ENCODE peak calls at places on chromosomes 3 and 15, in four cellular contexts. C, H, D and P are unnamed samples.

GRCh38 chr15:40493089-40493840 is 22.5 kb downstream of the CHST14 start:
- DNase-seq in C (no peak), H (no peak), D (no peak), P (no peak)

GRCh38 chr15:50865515-50866370 is 42.7 kb upstream of the AP4E1 start:
- DNase-seq in C (no peak), H (no peak), D (no peak), P (no peak)

GRCh38 chr3:50447290-50447840 is 56.1 kb downstream of the CACNA2D2 start:
- DNase-seq in C (no peak), H (no peak), D (no peak), P (no peak)

GRCh38 chr3:69869643-69870042 is 129.9 kb upstream of the SAMMSON start:
- DNase-seq in C (peak), H (peak), D (no peak), P (no peak)

GRCh38 chr3:125481786-125482185 is 38.2 kb downstream of the SNX4 start:
- DNase-seq in C (no peak), H (no peak), D (no peak), P (no peak)

GRCh38 chr3:105686324-105686897 is 182.4 kb downstream of the CBLB start:
- DNase-seq in C (peak), H (peak), D (no peak), P (no peak)

GRCh38 chr3:66665021-66665695 is 164.3 kb upstream of the LRIG1 start:
- DNase-seq in C (no peak), H (no peak), D (no peak), P (no peak)

GRCh38 chr15:93141373-93141790 is 52.4 kb upstream of the RGMA start:
- DNase-seq in C (no peak), H (no peak), D (no peak), P (no peak)

GRCh38 chr3:157471051-157471450 is 32.2 kb downstream of the VEPH1 start:
- DNase-seq in C (no peak), H (no peak), D (no peak), P (no peak)

GRCh38 chr3:171068658-171069057 is 42.1 kb upstream of the SLC2A2 start:
- DNase-seq in C (no peak), H (no peak), D (no peak), P (peak)

GRCh38 chr15:50257924-50258323 is 7.6 kb downstream of the HDC start:
- DNase-seq in C (peak), H (no peak), D (no peak), P (no peak)

GRCh38 chr15:55897560-55898336 is 95.7 kb downstream of the NEDD4 start:
- DNase-seq in C (peak), H (peak), D (no peak), P (peak)

GRCh38 chr3:71585891-71586809 is 2.6 kb upstream of the FOXP1 start:
- DNase-seq in C (peak), H (peak), D (no peak), P (no peak)

GRCh38 chr3:50656417-50657195 is 18.1 kb upstream of the DOCK3 start:
- DNase-seq in C (no peak), H (no peak), D (no peak), P (no peak)

GRCh38 chr3:42556089-42556632 is 25.6 kb downstream of the SEC22C start:
- DNase-seq in C (no peak), H (no peak), D (no peak), P (no peak)

GRCh38 chr3:99637381-99638111 is 848 bp upstream of the COL8A1 start:
- DNase-seq in C (no peak), H (no peak), D (no peak), P (no peak)

GRCh38 chr3:63228677-63229076 is 49.4 kb upstream of the SYNPR start:
- DNase-seq in C (peak), H (peak), D (no peak), P (peak)

GRCh38 chr3:85838921-85839320 is 880.1 kb downstream of the CADM2 start:
- DNase-seq in C (no peak), H (no peak), D (no peak), P (no peak)

GRCh38 chr3:115169808-115170207 is 22.7 kb upstream of the ZBTB20 start:
- DNase-seq in C (no peak), H (no peak), D (no peak), P (no peak)

GRCh38 chr15:75989875-75990274 is 22.3 kb downstream of the NRG4 start:
- DNase-seq in C (no peak), H (no peak), D (no peak), P (no peak)

GRCh38 chr3:123706871-123707270 is 122.0 kb upstream of the HACD2 start:
- DNase-seq in C (no peak), H (no peak), D (no peak), P (no peak)

GRCh38 chr15:52186651-52187486 is 4.3 kb downstream of the GNB5 start:
- DNase-seq in C (no peak), H (no peak), D (no peak), P (no peak)

GRCh38 chr3:121481116-121481895 is 64.5 kb downstream of the POLQ start:
- DNase-seq in C (no peak), H (no peak), D (no peak), P (no peak)

GRCh38 chr3:69806735-69807438 is 67.6 kb downstream of the MITF start:
- DNase-seq in C (no peak), H (no peak), D (no peak), P (no peak)

GRCh38 chr3:184373422-184373821 is 4.6 kb downstream of the THPO start:
- DNase-seq in C (no peak), H (no peak), D (no peak), P (no peak)

GRCh38 chr3:151467069-151467468 is 6.2 kb upstream of the IGSF10 start:
- DNase-seq in C (no peak), H (no peak), D (no peak), P (no peak)

GRCh38 chr15:68209735-68210408 is 4.7 kb upstream of the CALML4 start:
- DNase-seq in C (no peak), H (no peak), D (no peak), P (no peak)

GRCh38 chr3:117903226-117903625 is 1131.4 kb downstream of the IGSF11 start:
- DNase-seq in C (no peak), H (no peak), D (no peak), P (no peak)

GRCh38 chr3:46370784-46371183 is at the start of gene CCR5:
- DNase-seq in C (no peak), H (no peak), D (no peak), P (no peak)

GRCh38 chr3:39428745-39429201 is 22.3 kb downstream of the RPSA start:
- DNase-seq in C (no peak), H (no peak), D (no peak), P (no peak)

GRCh38 chr15:57821826-57822225 is 115.3 kb downstream of the POLR2M start:
- DNase-seq in C (no peak), H (no peak), D (no peak), P (no peak)

GRCh38 chr3:66000506-66000905 is 38.2 kb downstream of the MAGI1 start:
- DNase-seq in C (no peak), H (no peak), D (no peak), P (peak)

GRCh38 chr15:56383011-56383410 is 17.8 kb downstream of the TEX9 start:
- DNase-seq in C (no peak), H (no peak), D (no peak), P (no peak)

GRCh38 chr3:62035664-62036063 is 337.7 kb downstream of the FEZF2 start:
- DNase-seq in C (no peak), H (no peak), D (no peak), P (no peak)

GRCh38 chr15:57534279-57534678 is 57.4 kb upstream of the MYZAP start:
- DNase-seq in C (no peak), H (no peak), D (no peak), P (no peak)

GRCh38 chr3:45321607-45322391 is 66.6 kb upstream of the LARS2 start:
- DNase-seq in C (no peak), H (no peak), D (no peak), P (no peak)
- TF ChIP-seq ESRRA in C (no peak), H (no peak), D (no peak), P (no peak)

GRCh38 chr15:86611392-86612040 is 531.8 kb downstream of the AGBL1 start:
- DNase-seq in C (peak), H (no peak), D (no peak), P (no peak)
- TF ChIP-seq MYC in C (no peak), H (no peak), D (no peak), P (no peak)

DNA sequence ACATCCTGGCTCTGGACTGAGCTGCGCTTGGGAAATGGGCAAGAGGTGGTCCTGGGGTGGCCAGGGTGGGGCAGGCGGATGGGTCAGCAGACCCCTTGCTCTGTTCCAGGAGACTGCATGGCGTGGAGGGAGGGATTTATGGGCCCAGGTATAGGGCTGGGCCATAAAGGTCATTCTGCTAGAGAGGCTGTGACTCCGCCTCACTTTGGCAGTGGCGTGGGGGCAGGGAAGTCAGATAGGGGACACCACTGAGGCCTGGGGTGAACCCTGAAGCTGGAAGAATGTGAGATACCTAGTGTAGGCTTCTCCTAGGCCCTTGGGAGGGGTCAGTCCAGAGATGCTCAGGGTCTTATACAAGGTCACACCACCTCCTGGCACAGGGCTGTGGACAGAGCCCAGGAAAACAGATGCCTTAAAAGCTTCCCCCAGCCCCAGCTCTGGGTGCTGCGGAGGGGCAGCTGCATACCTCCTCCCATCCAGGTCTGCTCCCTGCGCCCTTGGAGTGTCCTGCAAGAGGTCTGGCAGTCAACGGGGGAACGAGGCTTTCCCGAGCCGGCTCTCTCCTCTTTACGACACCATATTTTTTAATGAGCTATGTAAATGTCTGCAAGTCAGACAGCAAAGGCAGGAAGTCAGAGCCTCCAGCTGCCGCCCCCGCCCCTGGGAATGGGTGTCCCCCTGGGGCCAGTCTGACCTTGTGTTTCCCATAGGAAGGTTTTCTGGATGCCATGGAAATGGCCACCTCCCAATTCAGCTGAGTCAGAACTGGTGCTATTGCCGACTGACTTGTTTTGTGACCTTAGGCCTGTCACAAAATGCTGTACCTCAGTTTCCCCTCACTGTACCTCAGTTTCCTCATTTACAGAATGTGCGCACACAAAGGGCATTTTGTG is 26.3 kb downstream of the LINGO1 start:
- DNase-seq in C (no peak), H (peak), D (no peak), P (no peak)
- H3K4me2 ChIP-seq in C (no peak), H (peak), D (no peak), P (no peak)

DNA sequence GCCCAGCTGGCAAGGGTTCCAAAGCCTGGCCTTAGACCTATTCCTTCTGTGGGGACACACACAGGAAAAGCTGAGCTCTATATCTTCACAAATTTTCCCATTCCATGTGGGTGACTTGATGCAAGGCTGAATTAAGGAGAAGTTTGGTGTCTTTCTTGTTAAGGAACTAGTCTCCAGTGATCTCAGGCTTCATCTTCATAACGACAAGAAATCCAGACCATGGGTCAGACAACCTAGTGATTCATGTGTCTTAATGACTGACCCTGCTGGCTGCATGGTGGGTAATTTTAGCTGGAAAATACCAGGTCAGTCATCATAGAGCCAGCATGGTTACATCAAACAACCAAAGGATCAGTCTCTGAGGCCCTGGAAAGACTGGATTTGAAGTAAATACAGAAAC is 112.7 kb upstream of the SLC4A7 start:
- DNase-seq in C (peak), H (no peak), D (no peak), P (no peak)
- TF ChIP-seq ESRRA in C (no peak), H (no peak), D (no peak), P (no peak)

DNA sequence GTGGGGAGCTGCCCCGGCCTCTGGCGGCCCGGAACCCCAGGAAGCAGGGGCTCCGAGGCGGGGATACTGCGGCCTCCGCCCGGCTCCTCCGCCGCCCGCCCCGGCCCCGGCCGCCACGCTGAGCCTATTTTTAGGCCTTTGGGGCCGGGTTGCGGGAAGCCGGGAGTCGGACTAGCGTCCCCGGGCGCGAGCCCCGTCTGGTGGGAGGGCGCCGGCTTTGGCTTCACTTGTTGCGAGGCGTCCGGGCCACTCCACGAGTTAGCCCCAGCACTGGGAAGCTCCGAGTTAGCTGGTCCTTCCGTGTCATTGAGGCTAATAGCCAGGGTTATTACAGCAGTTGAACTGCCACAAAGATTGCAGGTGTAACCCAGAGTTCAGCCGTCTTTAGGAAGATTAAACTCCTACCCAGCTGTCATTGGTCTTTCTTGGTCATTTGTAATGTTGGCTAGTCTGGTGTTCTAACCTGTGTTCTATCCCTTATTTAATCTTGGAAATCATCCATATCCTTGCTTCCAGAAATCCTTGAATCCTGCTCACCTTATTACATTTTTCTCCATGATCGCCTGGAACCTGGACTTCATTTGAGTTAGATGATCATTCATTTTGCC is 791 bp downstream of the GYG1 start:
- DNase-seq in C (peak), H (no peak), D (no peak), P (peak)
- TF ChIP-seq MYC in C (no peak), H (no peak), D (no peak), P (no peak)

GRCh38 chr3:169342652-169343051 is 320.9 kb downstream of the MECOM start:
- DNase-seq in C (no peak), H (no peak), D (no peak), P (no peak)

GRCh38 chr3:169347597-169347996 is 315.9 kb downstream of the MECOM start:
- DNase-seq in C (no peak), H (no peak), D (no peak), P (no peak)

GRCh38 chr3:169348276-169348675 is 315.2 kb downstream of the MECOM start:
- DNase-seq in C (no peak), H (no peak), D (no peak), P (no peak)

GRCh38 chr3:169344465-169344864 is 319.0 kb downstream of the MECOM start:
- DNase-seq in C (no peak), H (no peak), D (no peak), P (no peak)

GRCh38 chr3:169345662-169346331 is 317.7 kb downstream of the MECOM start:
- DNase-seq in C (no peak), H (no peak), D (no peak), P (no peak)
- H3K4me2 ChIP-seq in C (no peak), H (no peak), D (no peak), P (no peak)

GRCh38 chr15:66123799-66124198 is 129.8 kb downstream of the MEGF11 start:
- DNase-seq in C (no peak), H (no peak), D (no peak), P (no peak)
- TF ChIP-seq ESRRA in C (no peak), H (no peak), D (no peak), P (no peak)